ENCODE peak calls at places on chromosomes 5 and 9, in seven cellular contexts. B is activated CD4-positive, alpha-beta T cell treated with anti-CD3 and anti-CD28 coated beads, Interleukin-2, amount 10 ng/mL, durations not matched to agents 7 days and 5 days; J is fibroblast of the aortic adventitia; Z is NCI-H774; L is cerebellar nuclear complex; F is Jurkat, Clone E6-1; M is sciatic nerve. E is an unnamed sample.

GRCh38 chr9:99822596-99823391 is 1.1 kb downstream of the NR4A3 start:
- DNase-seq in L (no peak), Z (peak; percentile 17), M (peak; percentile 66), F (no peak), J (peak; percentile 63), B (peak; percentile 53), E (peak; percentile 30)

GRCh38 chr9:136309101-136309801 is 5.4 kb upstream of the CCDC187 start:
- DNase-seq in B (no peak), Z (peak; percentile 41), F (no peak), M (no peak), J (no peak), L (no peak), E (no peak)

GRCh38 chr5:64800926-64801325 is 32.2 kb downstream of the CWC27 start:
- DNase-seq in M (no peak), F (no peak), B (no peak), L (no peak), Z (no peak), J (no peak), E (no peak)

GRCh38 chr5:146369691-146370090 is 31.1 kb downstream of the POU4F3 start:
- DNase-seq in F (no peak), J (peak; percentile 60), M (no peak), L (no peak), B (no peak), Z (no peak), E (no peak)

GRCh38 chr5:177545487-177546261 is 8.7 kb downstream of the FAM193B start:
- DNase-seq in L (no peak), J (peak; percentile 97), M (no peak), F (no peak), B (no peak), Z (no peak), E (no peak)

GRCh38 chr5:77486344-77486962 is 5.7 kb downstream of the WDR41 start:
- DNase-seq in Z (no peak), L (no peak), F (no peak), J (no peak), M (no peak), B (no peak), E (no peak)

GRCh38 chr5:158958048-158958994 is 141.4 kb downstream of the EBF1 start:
- DNase-seq in F (no peak), Z (no peak), B (peak; percentile 14), L (no peak), J (no peak), M (no peak), E (no peak)

GRCh38 chr9:137720571-137721110 is 101.8 kb downstream of the EHMT1 start:
- DNase-seq in Z (no peak), B (no peak), F (no peak), J (no peak), M (peak; percentile 41), L (no peak), E (no peak)

GRCh38 chr9:75071530-75072122 is 16.3 kb downstream of the NMRK1 start:
- DNase-seq in Z (no peak), B (peak; percentile 52), F (no peak), M (no peak), L (no peak), J (no peak), E (no peak)

GRCh38 chr5:11482011-11482410 is 422.2 kb downstream of the CTNND2 start:
- DNase-seq in B (no peak), M (no peak), L (no peak), J (no peak), F (no peak), Z (no peak), E (no peak)

GRCh38 chr5:152246401-152246800 is 158.7 kb downstream of the NMUR2 start:
- DNase-seq in F (peak; percentile 7), L (no peak), J (no peak), M (no peak), B (peak; percentile 14), Z (no peak), E (no peak)

GRCh38 chr5:150636391-150637244 is 3.8 kb upstream of the SYNPO start:
- DNase-seq in B (no peak), L (no peak), M (no peak), J (peak; percentile 70), F (no peak), Z (no peak), E (no peak)

GRCh38 chr9:16559418-16560188 is 310.9 kb downstream of the BNC2 start:
- DNase-seq in B (no peak), Z (no peak), F (no peak), J (no peak), M (no peak), L (no peak), E (no peak)

GRCh38 chr9:16132513-16132912 is 579.7 kb downstream of the CCDC171 start:
- DNase-seq in F (no peak), M (no peak), B (no peak), Z (no peak), J (peak; percentile 67), L (no peak), E (no peak)

GRCh38 chr9:130414081-130414731 is 30.6 kb upstream of the ASS1 start:
- DNase-seq in M (no peak), Z (no peak), F (no peak), B (no peak), L (no peak), J (no peak), E (no peak)

E was measured in CD8-positive, alpha-beta T cell.